ENCODE peak calls at places on chromosomes 11 and 22, in four cellular contexts. One of them, this sample, is unnamed.
A peak's percentile ranks its signal among the peaks of the same experiment; 100 is the strongest.

GRCh38 chr22:40499187-40499753 is 128.9 kb downstream of the SGSM3 start:
- DNase-seq in GM12865: peak; percentile 72
- DNase-seq in right atrium auricular region: peak; percentile 75
- DNase-seq in GM10248: peak; percentile 36
- DNase-seq in this sample: peak; percentile 43

GRCh38 chr11:45543808-45544422 is 121.5 kb downstream of the CHST1 start:
- DNase-seq in GM12865: peak; percentile 13
- DNase-seq in right atrium auricular region: no peak
- DNase-seq in GM10248: no peak
- DNase-seq in this sample: no peak

GRCh38 chr11:119374632-119375394 is 6.7 kb downstream of the USP2 start:
- DNase-seq in GM12865: no peak
- DNase-seq in right atrium auricular region: no peak
- DNase-seq in GM10248: no peak
- DNase-seq in this sample: no peak

GRCh38 chr11:26228778-26229177 is 103.2 kb upstream of the ANO3 start:
- DNase-seq in GM12865: no peak
- DNase-seq in right atrium auricular region: no peak
- DNase-seq in GM10248: no peak
- DNase-seq in this sample: no peak

GRCh38 chr11:975824-976223 is 50.2 kb downstream of the AP2A2 start:
- DNase-seq in GM12865: no peak
- DNase-seq in right atrium auricular region: no peak
- DNase-seq in GM10248: no peak
- DNase-seq in this sample: no peak

GRCh38 chr22:36081023-36081431 is 52.4 kb upstream of the RBFOX2 start:
- DNase-seq in GM12865: no peak
- DNase-seq in right atrium auricular region: no peak
- DNase-seq in GM10248: no peak
- DNase-seq in this sample: no peak

GRCh38 chr22:47335460-47335859 is 573.0 kb downstream of the TBC1D22A start:
- DNase-seq in GM12865: no peak
- DNase-seq in right atrium auricular region: peak; percentile 44
- DNase-seq in GM10248: no peak
- DNase-seq in this sample: no peak

GRCh38 chr22:23537421-23537820 is 42.7 kb downstream of the IGLL1 start:
- DNase-seq in GM12865: no peak
- DNase-seq in right atrium auricular region: no peak
- DNase-seq in GM10248: no peak
- DNase-seq in this sample: no peak

GRCh38 chr11:96254087-96254486 is 88.9 kb downstream of the MAML2 start:
- DNase-seq in GM12865: peak; percentile 79
- DNase-seq in right atrium auricular region: no peak
- DNase-seq in GM10248: peak; percentile 51
- DNase-seq in this sample: peak; percentile 43

GRCh38 chr11:40877256-40877655 is 582.2 kb downstream of the LRRC4C start:
- DNase-seq in GM12865: no peak
- DNase-seq in right atrium auricular region: no peak
- DNase-seq in GM10248: no peak
- DNase-seq in this sample: no peak

GRCh38 chr22:50691521-50691920 is 18.9 kb downstream of the SHANK3 start:
- DNase-seq in GM12865: peak; percentile 56
- DNase-seq in right atrium auricular region: no peak
- DNase-seq in GM10248: no peak
- DNase-seq in this sample: peak; percentile 54

GRCh38 chr11:75480890-75481190 is 44.9 kb downstream of the GDPD5 start:
- DNase-seq in GM12865: no peak
- DNase-seq in right atrium auricular region: no peak
- DNase-seq in GM10248: no peak
- DNase-seq in this sample: no peak

GRCh38 chr11:403761-404431 is 9.9 kb downstream of the PKP3 start:
- DNase-seq in GM12865: no peak
- DNase-seq in right atrium auricular region: no peak
- DNase-seq in GM10248: no peak
- DNase-seq in this sample: no peak

GRCh38 chr11:13465909-13466371 is 2.9 kb upstream of the BTBD10 start:
- DNase-seq in GM12865: peak; percentile 33
- DNase-seq in right atrium auricular region: no peak
- DNase-seq in GM10248: peak; percentile 35
- DNase-seq in this sample: peak; percentile 40

GRCh38 chr11:110710520-110711381 is 1.5 kb downstream of the ARHGAP20 start:
- DNase-seq in GM12865: no peak
- DNase-seq in right atrium auricular region: no peak
- DNase-seq in GM10248: peak; percentile 17
- DNase-seq in this sample: no peak

GRCh38 chr11:59206635-59207034 is 6.1 kb downstream of the MPEG1 start:
- DNase-seq in GM12865: peak; percentile 56
- DNase-seq in right atrium auricular region: no peak
- DNase-seq in GM10248: no peak
- DNase-seq in this sample: no peak
- TF ChIP-seq CTCF in GM12865: peak; percentile 61
- TF ChIP-seq CTCF in right atrium auricular region: no peak
- TF ChIP-seq CTCF in GM10248: peak; percentile 52
- TF ChIP-seq CTCF in this sample: peak; percentile 59

GRCh38 chr11:16397355-16397754 is 41.0 kb upstream of the SOX6 start:
- DNase-seq in GM12865: no peak
- DNase-seq in right atrium auricular region: no peak
- DNase-seq in GM10248: no peak
- DNase-seq in this sample: no peak

GRCh38 chr11:16395601-16396000 is 39.3 kb upstream of the SOX6 start:
- DNase-seq in GM12865: no peak
- DNase-seq in right atrium auricular region: no peak
- DNase-seq in GM10248: no peak
- DNase-seq in this sample: no peak

GRCh38 chr11:16392646-16393045 is 36.3 kb upstream of the SOX6 start:
- DNase-seq in GM12865: no peak
- DNase-seq in right atrium auricular region: no peak
- DNase-seq in GM10248: no peak
- DNase-seq in this sample: no peak

GRCh38 chr11:16394947-16395346 is 38.6 kb upstream of the SOX6 start:
- DNase-seq in GM12865: no peak
- DNase-seq in right atrium auricular region: no peak
- DNase-seq in GM10248: no peak
- DNase-seq in this sample: no peak

GRCh38 chr11:16393335-16393734 is 37.0 kb upstream of the SOX6 start:
- DNase-seq in GM12865: no peak
- DNase-seq in right atrium auricular region: no peak
- DNase-seq in GM10248: no peak
- DNase-seq in this sample: no peak
- TF ChIP-seq CTCF in GM12865: no peak
- TF ChIP-seq CTCF in right atrium auricular region: no peak
- TF ChIP-seq CTCF in GM10248: no peak
- TF ChIP-seq CTCF in this sample: no peak

GRCh38 chr11:27720277-27720830 is 20.1 kb upstream of the BDNF start:
- DNase-seq in GM12865: peak; percentile 18
- DNase-seq in right atrium auricular region: no peak
- DNase-seq in GM10248: peak; percentile 37
- DNase-seq in this sample: peak; percentile 59
- TF ChIP-seq CTCF in GM12865: no peak
- TF ChIP-seq CTCF in right atrium auricular region: no peak
- TF ChIP-seq CTCF in GM10248: no peak
- TF ChIP-seq CTCF in this sample: no peak

DNA sequence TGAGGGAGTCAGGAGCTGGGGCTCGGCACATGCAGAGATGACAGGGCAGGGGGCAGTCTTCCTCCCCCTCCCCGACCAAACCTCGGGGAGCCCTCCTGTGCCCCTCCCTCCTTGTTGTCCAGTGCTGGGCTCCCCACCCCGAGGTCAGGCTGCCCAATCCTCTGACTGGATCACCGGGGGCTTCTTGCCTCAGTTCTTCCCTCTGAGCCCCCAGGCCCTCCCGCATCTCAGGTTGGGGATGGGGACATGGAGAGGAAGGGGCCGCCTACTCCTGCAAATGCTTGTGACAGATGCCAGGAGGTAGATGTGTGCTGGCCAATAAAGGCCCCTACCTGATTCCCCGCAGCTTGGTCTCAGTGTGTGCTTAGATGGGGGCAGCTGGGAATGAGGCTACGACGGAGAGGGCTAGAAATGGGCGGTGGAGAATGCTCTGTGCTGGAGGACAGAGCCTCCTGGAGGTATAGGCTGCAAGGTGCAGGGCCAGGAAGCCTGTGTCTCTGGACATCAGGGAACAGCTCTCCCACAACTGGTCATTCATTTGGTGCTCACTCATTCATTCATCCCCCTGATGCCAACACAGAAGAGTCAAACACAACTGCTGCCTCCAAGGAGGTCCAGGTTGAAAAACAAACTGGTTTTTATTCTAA is 8.4 kb downstream of the RHBDD3 start:
- DNase-seq in GM12865: no peak
- DNase-seq in right atrium auricular region: peak; percentile 23
- DNase-seq in GM10248: no peak
- DNase-seq in this sample: no peak
- TF ChIP-seq CTCF in GM12865: no peak
- TF ChIP-seq CTCF in right atrium auricular region: no peak
- TF ChIP-seq CTCF in GM10248: no peak
- TF ChIP-seq CTCF in this sample: no peak

GRCh38 chr11:95091663-95092062 is 2.0 kb downstream of the ENDOD1 start:
- DNase-seq in GM12865: no peak
- DNase-seq in right atrium auricular region: no peak
- DNase-seq in GM10248: no peak
- DNase-seq in this sample: no peak

GRCh38 chr11:95092549-95093324 is 3.1 kb downstream of the ENDOD1 start:
- DNase-seq in GM12865: peak; percentile 49
- DNase-seq in right atrium auricular region: no peak
- DNase-seq in GM10248: peak; percentile 33
- DNase-seq in this sample: peak; percentile 40

GRCh38 chr11:95087171-95087570 is 2.5 kb upstream of the ENDOD1 start:
- DNase-seq in GM12865: no peak
- DNase-seq in right atrium auricular region: no peak
- DNase-seq in GM10248: no peak
- DNase-seq in this sample: no peak

GRCh38 chr11:95088946-95089619 is 563 bp upstream of the ENDOD1 start:
- DNase-seq in GM12865: peak; percentile 63
- DNase-seq in right atrium auricular region: no peak
- DNase-seq in GM10248: peak; percentile 35
- DNase-seq in this sample: peak; percentile 47

GRCh38 chr11:95089620-95090542 is at the start of gene ENDOD1:
- DNase-seq in GM12865: peak; percentile 90
- DNase-seq in right atrium auricular region: peak; percentile 74
- DNase-seq in GM10248: peak; percentile 91
- DNase-seq in this sample: peak; percentile 93
- TF ChIP-seq CTCF in GM12865: no peak
- TF ChIP-seq CTCF in right atrium auricular region: no peak
- TF ChIP-seq CTCF in GM10248: no peak
- TF ChIP-seq CTCF in this sample: peak; percentile 20

GRCh38 chr11:8384199-8384821 is 120.6 kb upstream of the LMO1 start:
- DNase-seq in GM12865: peak; percentile 13
- DNase-seq in right atrium auricular region: no peak
- DNase-seq in GM10248: no peak
- DNase-seq in this sample: no peak
- TF ChIP-seq CTCF in GM12865: no peak
- TF ChIP-seq CTCF in right atrium auricular region: no peak
- TF ChIP-seq CTCF in GM10248: no peak
- TF ChIP-seq CTCF in this sample: peak; percentile 26

GRCh38 chr11:70230151-70230839 is 27.2 kb downstream of the FADD start:
- DNase-seq in GM12865: no peak
- DNase-seq in right atrium auricular region: no peak
- DNase-seq in GM10248: no peak
- DNase-seq in this sample: no peak

GRCh38 chr11:70225629-70226582 is 22.8 kb downstream of the FADD start:
- DNase-seq in GM12865: no peak
- DNase-seq in right atrium auricular region: no peak
- DNase-seq in GM10248: no peak
- DNase-seq in this sample: no peak

GRCh38 chr11:70230840-70231710 is 28.0 kb downstream of the FADD start:
- DNase-seq in GM12865: no peak
- DNase-seq in right atrium auricular region: no peak
- DNase-seq in GM10248: no peak
- DNase-seq in this sample: no peak

GRCh38 chr11:70229737-70230136 is 26.6 kb downstream of the FADD start:
- DNase-seq in GM12865: no peak
- DNase-seq in right atrium auricular region: no peak
- DNase-seq in GM10248: no peak
- DNase-seq in this sample: no peak

DNA sequence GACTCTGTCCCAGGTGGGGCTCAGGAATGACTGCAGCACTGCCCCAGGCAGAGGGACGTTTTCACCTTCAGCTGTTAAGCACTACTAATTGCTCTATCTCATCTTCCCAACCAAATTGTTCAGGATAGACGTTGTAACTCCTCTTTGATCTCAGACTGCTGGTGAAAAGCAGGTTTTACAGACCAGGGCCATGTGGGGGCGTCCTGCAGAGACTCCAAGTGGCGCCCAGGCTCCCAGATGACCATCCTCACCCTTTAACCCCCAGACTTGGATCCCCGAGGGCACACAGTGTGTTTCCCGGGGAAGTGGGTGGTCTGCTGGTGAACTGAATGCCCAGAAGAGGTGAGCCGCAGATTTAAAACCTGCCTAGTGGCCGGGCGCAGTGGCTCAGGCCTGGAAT is 23.9 kb downstream of the FADD start:
- DNase-seq in GM12865: no peak
- DNase-seq in right atrium auricular region: no peak
- DNase-seq in GM10248: no peak
- DNase-seq in this sample: no peak
- TF ChIP-seq CTCF in GM12865: peak; percentile 31
- TF ChIP-seq CTCF in right atrium auricular region: no peak
- TF ChIP-seq CTCF in GM10248: no peak
- TF ChIP-seq CTCF in this sample: no peak